ENCODE peak calls at places on chromosome 11, in nine cellular contexts. Z is tibial nerve, W is transverse colon, L is A549, E is HepG2, O is suprapubic skin, G is ovary, C is GM12878, B is K562. V is an unnamed sample.

GRCh38 chr11:67998150-67999045 is 5.5 kb downstream of the UNC93B1 start:
- DNase-seq in G (no peak), B (no peak), W (peak), Z (no peak), C (no peak), O (no peak), L (no peak), E (no peak), V (no peak)

GRCh38 chr11:109960831-109961230 is 132.4 kb upstream of the ZC3H12C start:
- DNase-seq in G (peak), Z (peak), C (no peak), W (peak), L (no peak), O (no peak), E (no peak), B (no peak), V (no peak)

GRCh38 chr11:134372536-134372935 is 39.5 kb downstream of the B3GAT1 start:
- DNase-seq in C (no peak), G (no peak), W (no peak), L (no peak), B (no peak), Z (no peak), O (peak), E (no peak), V (peak)

GRCh38 chr11:58938398-58938797 is 890 bp upstream of the GLYATL1 start:
- DNase-seq in Z (no peak), B (no peak), G (no peak), O (no peak), E (no peak), L (no peak), W (no peak), C (no peak), V (no peak)

GRCh38 chr11:60615497-60615896 is 83.9 kb upstream of the MS4A8 start:
- DNase-seq in E (no peak), W (no peak), L (no peak), O (no peak), G (no peak), B (no peak), C (no peak), Z (no peak), V (no peak)

GRCh38 chr11:64844330-64845124 is at the start of gene CDC42BPG:
- DNase-seq in Z (no peak), O (peak), G (peak), W (peak), L (peak), B (peak), C (no peak), E (peak), V (no peak)

GRCh38 chr11:133906241-133906640 is 50.5 kb downstream of the IGSF9B start:
- DNase-seq in G (no peak), Z (no peak), W (no peak), L (no peak), O (peak), B (no peak), E (no peak), C (no peak), V (peak)

GRCh38 chr11:75066061-75066460 is 30.6 kb downstream of the OR2AT4 start:
- DNase-seq in Z (no peak), L (no peak), W (no peak), C (no peak), O (no peak), G (no peak), E (no peak), B (no peak), V (no peak)

GRCh38 chr11:9265211-9266131 is at the start of gene DENND5A:
- DNase-seq in E (peak), W (peak), G (peak), B (peak), C (no peak), Z (peak), L (peak), O (peak), V (peak)

GRCh38 chr11:75399344-75400109 is at the start of gene RPS3:
- DNase-seq in B (peak), G (peak), C (peak), W (peak), Z (peak), O (peak), L (peak), E (peak), V (peak)

GRCh38 chr11:122367809-122368231 is 251.8 kb upstream of the BLID start:
- DNase-seq in O (no peak), B (no peak), E (peak), W (no peak), G (peak), C (no peak), L (peak), Z (peak), V (peak)

GRCh38 chr11:117572671-117573070 is 224.3 kb downstream of the DSCAML1 start:
- DNase-seq in O (peak), Z (no peak), C (no peak), W (no peak), E (no peak), L (no peak), G (no peak), B (no peak), V (no peak)

GRCh38 chr11:117573326-117573725 is 223.7 kb downstream of the DSCAML1 start:
- DNase-seq in B (no peak), O (peak), E (no peak), C (no peak), L (no peak), Z (no peak), G (no peak), W (no peak), V (peak)

GRCh38 chr11:117579148-117579547 is 217.9 kb downstream of the DSCAML1 start:
- DNase-seq in Z (no peak), B (no peak), G (no peak), W (no peak), O (peak), E (no peak), L (no peak), C (no peak), V (no peak)

GRCh38 chr11:117574551-117574950 is 222.5 kb downstream of the DSCAML1 start:
- DNase-seq in W (no peak), C (no peak), Z (no peak), G (no peak), B (no peak), E (no peak), L (no peak), O (peak), V (peak)

DNA sequence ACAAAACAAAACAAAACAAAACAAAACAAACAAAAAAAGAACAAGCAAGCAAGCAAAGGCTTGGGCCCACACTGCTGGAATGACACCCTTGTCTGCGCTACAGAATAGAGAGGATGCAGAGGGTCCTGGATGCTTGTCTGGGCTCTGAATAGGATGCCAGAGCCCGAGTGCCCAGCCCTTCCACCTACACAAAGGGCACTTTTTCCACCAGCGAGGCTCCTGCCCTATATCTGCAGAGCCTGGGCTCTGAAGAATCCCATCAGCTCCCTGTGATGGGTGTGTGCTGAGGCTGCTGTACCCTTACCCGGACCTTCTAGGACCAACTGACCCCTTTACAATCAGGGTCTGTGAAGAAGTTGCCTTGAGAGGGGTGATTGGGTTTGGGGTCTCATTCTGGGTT is 221.2 kb downstream of the DSCAML1 start:
- DNase-seq in G (no peak), C (no peak), Z (no peak), E (no peak), W (no peak), O (peak), B (no peak), L (no peak), V (peak)
- H3K4me3 ChIP-seq in G (no peak), C (no peak), Z (no peak), E (no peak), W (no peak), O (no peak), B (no peak), L (no peak), V (no peak)

GRCh38 chr11:124896821-124897391 is 759 bp downstream of the ROBO4 start:
- DNase-seq in Z (no peak), L (no peak), G (no peak), C (no peak), E (no peak), W (no peak), O (no peak), B (no peak), V (peak)

GRCh38 chr11:124897681-124898680 is at the start of gene ROBO4:
- DNase-seq in W (no peak), C (no peak), B (no peak), Z (no peak), O (no peak), E (peak), G (no peak), L (no peak), V (peak)

GRCh38 chr11:124895471-124895971 is 2.1 kb downstream of the ROBO4 start:
- DNase-seq in B (no peak), O (no peak), E (no peak), C (no peak), L (no peak), G (no peak), Z (no peak), W (no peak), V (peak)

GRCh38 chr11:124894606-124895430 is 2.8 kb downstream of the ROBO4 start:
- DNase-seq in C (no peak), W (no peak), L (no peak), G (no peak), E (no peak), O (no peak), B (no peak), Z (no peak), V (peak)

GRCh38 chr11:124896071-124896750 is 1.5 kb downstream of the ROBO4 start:
- DNase-seq in L (no peak), Z (no peak), C (no peak), W (no peak), B (no peak), E (no peak), O (no peak), G (no peak), V (peak)
- TF ChIP-seq EP300 in L (no peak), Z (no peak), C (no peak), W (no peak), B (no peak), E (no peak), O (no peak), G (no peak), V (no peak)

GRCh38 chr11:106228996-106229395 is 151.5 kb downstream of the AASDHPPT start:
- DNase-seq in W (no peak), B (no peak), E (no peak), G (no peak), L (no peak), Z (no peak), O (no peak), C (no peak), V (no peak)

GRCh38 chr11:106222626-106223025 is 145.2 kb downstream of the AASDHPPT start:
- DNase-seq in W (no peak), G (no peak), C (no peak), Z (no peak), L (no peak), E (no peak), B (no peak), O (no peak), V (no peak)

DNA sequence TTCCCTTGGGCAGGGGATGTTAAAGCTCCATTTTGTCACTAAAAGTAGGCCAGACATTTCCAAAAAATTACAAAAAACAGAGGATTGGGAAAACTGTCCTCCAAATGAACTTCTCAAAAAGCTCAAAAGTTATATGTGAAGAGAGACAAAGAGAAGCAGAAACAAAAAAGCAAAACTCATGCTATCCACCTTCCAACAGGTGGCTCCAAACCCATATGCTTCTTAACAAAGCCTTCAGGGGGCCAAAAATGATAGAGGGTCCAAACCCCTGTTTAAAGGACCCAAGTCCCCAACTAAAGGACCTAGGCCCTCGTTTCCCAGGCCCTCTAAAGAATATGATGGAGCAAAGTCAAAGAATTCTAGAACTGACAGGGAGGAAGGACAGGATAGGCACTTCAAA is 146.7 kb downstream of the AASDHPPT start:
- DNase-seq in G (no peak), L (no peak), O (no peak), E (no peak), Z (no peak), B (no peak), C (no peak), W (no peak), V (no peak)
- TF ChIP-seq CTCF in G (no peak), L (no peak), O (no peak), E (no peak), Z (no peak), B (no peak), C (no peak), W (no peak), V (no peak)

GRCh38 chr11:1194231-1194976 is 28.5 kb upstream of the MUC5B start:
- DNase-seq in Z (no peak), O (peak), C (no peak), E (no peak), W (peak), L (no peak), B (no peak), G (peak), V (peak)
- H3K4me3 ChIP-seq in Z (no peak), O (no peak), C (no peak), E (no peak), W (no peak), L (no peak), B (no peak), G (no peak), V (no peak)

DNA sequence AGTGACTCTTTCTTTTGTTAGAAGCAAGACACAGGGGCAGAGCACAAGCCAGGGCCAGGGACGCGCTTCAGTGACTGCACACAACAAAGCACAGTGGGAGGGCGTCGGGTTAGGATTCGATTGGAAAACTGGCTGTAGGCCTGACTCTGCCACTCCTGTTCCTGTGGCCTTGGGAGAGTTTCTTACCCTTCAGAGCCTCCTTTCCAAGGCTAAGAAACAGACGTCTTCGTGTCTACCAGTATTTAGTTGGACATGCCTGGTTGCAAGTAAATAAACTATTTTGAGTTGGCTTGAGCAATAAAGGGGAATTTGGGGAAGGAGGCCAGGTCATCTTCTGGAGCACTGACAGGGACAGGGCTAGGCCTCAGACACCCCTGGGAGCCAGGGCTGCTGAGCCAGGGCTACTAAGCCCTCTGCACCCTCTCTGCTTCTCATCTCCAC is 549.1 kb downstream of the INSC start:
- DNase-seq in B (no peak), O (no peak), L (peak), C (no peak), G (no peak), W (no peak), E (no peak), Z (no peak), V (no peak)
- TF ChIP-seq EP300 in B (no peak), O (no peak), L (no peak), C (no peak), G (no peak), W (no peak), E (no peak), Z (no peak), V (no peak)

GRCh38 chr11:15911377-15912044 is 444.8 kb downstream of the SOX6 start:
- DNase-seq in G (peak), L (peak), E (no peak), O (peak), Z (peak), W (no peak), C (no peak), B (no peak), V (no peak)
- TF ChIP-seq CTCF in G (no peak), L (no peak), E (no peak), O (no peak), Z (no peak), W (no peak), C (no peak), B (no peak), V (no peak)

DNA sequence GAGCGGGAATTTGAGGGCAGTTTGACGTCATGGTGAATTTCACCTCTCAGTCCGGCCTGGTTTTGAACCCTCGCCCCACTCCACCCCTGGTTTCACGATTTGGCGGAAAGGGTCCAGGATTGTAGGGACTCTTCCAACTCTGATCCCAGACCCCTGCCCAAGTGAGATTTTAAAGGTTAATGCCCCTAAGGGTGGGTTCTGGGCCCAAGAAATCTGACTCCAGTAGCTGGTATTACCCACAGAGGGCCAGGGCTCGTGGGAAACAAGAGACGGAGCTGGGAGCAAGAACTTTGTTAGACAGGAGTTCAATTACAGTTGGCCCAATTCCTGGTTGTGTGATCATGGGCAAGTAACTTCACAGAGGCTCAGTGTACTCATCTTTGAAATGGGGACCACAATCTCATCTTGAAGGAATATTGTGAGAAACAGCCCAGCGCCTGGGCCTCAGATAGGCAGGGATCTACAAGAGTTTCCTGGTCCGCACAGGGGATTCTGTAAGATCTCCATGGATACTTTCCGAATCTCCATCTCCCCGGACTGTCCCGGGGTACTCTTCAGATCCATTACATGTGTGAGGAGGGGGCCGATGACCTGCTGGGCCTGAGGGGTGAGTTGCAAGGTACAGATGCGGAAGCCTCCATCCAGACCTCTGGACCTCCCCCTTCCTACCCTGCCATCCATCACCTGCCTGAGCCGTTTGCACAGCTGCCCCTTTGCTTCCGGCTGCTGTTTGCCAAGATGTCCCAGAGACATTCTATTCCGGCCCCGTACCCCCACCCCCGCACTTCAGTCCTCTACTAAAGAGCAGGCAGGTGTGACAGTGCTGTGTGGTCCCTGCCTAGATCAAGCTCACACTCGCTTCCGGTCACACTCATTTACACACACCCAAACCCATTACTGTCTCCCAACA is 685 bp upstream of the CALCA start:
- DNase-seq in E (no peak), W (no peak), L (no peak), C (no peak), B (no peak), O (no peak), G (no peak), Z (no peak), V (no peak)
- H3K4me3 ChIP-seq in E (no peak), W (no peak), L (no peak), C (no peak), B (no peak), O (peak), G (no peak), Z (no peak), V (no peak)

GRCh38 chr11:119371778-119372182 is 9.7 kb downstream of the USP2 start:
- DNase-seq in E (no peak), L (peak), O (no peak), B (no peak), C (no peak), Z (no peak), G (no peak), W (no peak), V (no peak)
- TF ChIP-seq EP300 in E (no peak), L (no peak), O (no peak), B (no peak), C (no peak), Z (no peak), G (no peak), W (no peak), V (no peak)

DNA sequence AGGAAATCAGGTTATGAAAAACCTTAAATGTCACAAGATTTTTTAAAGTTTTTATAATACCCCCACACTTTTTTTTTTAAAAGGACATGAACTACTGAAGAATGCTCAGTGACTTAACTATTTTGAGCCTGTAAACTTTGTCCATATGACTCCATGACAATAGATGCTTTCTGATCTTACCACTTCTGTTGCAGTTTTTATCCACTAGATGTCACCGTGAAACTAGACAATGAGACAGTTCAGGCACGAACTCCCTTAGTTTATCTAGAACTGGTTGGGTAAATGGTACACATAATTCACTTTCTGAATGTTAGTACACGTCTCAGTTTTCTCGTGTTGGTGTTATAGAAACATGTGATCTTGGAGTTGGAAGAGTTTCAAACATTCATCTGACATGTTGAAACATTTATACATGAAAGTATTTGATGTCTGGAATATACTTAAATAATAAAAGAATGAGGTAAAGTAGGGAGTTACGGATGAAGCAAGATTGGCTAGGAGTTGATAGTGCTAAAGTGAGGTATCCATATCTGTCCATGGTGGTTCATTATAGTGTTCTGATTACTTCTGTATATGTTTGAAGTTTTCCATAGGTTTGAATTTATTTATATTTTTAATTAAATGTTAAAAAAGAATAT is 8.1 kb downstream of the CCDC15 start:
- DNase-seq in C (peak), W (no peak), O (no peak), Z (no peak), B (peak), E (peak), L (peak), G (no peak), V (no peak)
- TF ChIP-seq CTCF in C (peak), W (peak), O (peak), Z (peak), B (peak), E (peak), L (peak), G (peak), V (peak)

DNA sequence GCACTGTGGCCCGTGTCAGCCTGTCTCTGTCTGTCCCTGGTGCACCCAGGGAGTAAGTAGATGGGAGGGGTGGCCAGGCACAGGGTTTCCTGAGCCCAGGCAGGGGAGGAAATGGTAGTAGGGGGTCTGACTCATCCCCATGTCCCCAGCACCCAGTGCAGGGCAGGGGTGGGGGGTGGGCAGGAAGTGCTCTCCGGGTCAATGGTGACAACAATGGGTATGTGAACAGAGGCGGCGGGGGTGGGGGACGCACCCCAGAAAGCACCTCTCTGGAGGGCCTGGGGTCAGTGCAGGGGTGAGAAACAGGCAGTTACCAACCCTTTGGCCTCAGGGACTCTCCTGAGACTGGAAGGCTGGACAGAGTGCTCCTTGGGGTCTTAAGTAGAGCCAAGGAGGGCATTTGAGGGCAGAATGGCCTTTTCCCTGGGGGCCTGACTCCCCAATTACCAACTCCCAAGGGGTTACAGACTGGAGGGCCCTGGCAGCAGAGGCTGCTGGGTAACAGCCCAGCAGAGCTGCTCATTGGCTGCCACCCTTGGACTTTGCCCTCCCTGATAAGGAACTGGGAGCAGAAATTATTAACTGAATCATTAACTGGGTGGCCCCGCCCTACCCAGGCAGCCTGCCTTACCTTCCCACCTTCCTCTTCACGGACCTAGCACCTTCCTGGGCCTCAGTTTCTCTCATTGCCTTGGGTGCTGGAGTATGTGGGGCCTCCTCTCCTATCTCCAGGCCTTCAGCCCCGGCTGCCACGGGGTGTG is 4.2 kb downstream of the MYRF start:
- DNase-seq in C (peak), O (no peak), L (peak), Z (no peak), B (peak), W (peak), G (no peak), E (peak), V (no peak)
- H3K4me3 ChIP-seq in C (no peak), O (no peak), L (peak), Z (no peak), B (no peak), W (no peak), G (no peak), E (peak), V (no peak)